ENCODE peak calls at places on chromosome 4, in eight cellular contexts. Y is HTR-8/SVneo, F is cardiac muscle cell, K is nephron progenitor cell, D is tibial artery, W is endodermal cell, A is SW 1271, G is GM12865. I is an unnamed sample.
A peak's percentile ranks its signal among the peaks of the same experiment; 100 is the strongest.

GRCh38 chr4:54333657-54334056 is 104.6 kb downstream of the PDGFRA start:
- DNase-seq in F (no peak), G (no peak), Y (no peak), A (no peak), K (no peak), W (no peak), D (no peak), I (no peak)

GRCh38 chr4:188439641-188440311 is 300.5 kb downstream of the TRIML1 start:
- DNase-seq in F (peak; percentile 41), Y (no peak), K (no peak), G (no peak), A (no peak), W (peak; percentile 46), D (no peak), I (no peak)

GRCh38 chr4:78059524-78059889 is 2.4 kb downstream of the FRAS1 start:
- DNase-seq in G (peak; percentile 57), D (peak; percentile 32), Y (peak; percentile 44), W (peak; percentile 88), K (peak; percentile 62), A (no peak), F (peak; percentile 90), I (peak; percentile 44)

GRCh38 chr4:158769175-158769831 is 477 bp downstream of the FNIP2 start:
- DNase-seq in K (peak; percentile 51), A (no peak), F (peak; percentile 33), Y (peak; percentile 30), G (peak; percentile 26), D (peak; percentile 33), W (peak; percentile 80), I (peak; percentile 55)

GRCh38 chr4:85147481-85148076 is 181.1 kb upstream of the WDFY3 start:
- DNase-seq in G (peak; percentile 67), K (peak; percentile 35), F (peak; percentile 75), D (peak; percentile 59), Y (peak; percentile 26), A (peak; percentile 8), W (peak; percentile 65), I (peak; percentile 44)

GRCh38 chr4:57865264-57865663 is 755.1 kb upstream of the IGFBP7 start:
- DNase-seq in W (no peak), G (peak; percentile 45), A (no peak), K (no peak), D (no peak), Y (no peak), F (no peak), I (no peak)

GRCh38 chr4:163332526-163333405 is at the start of gene NPY1R:
- DNase-seq in G (peak; percentile 64), F (peak; percentile 87), A (no peak), W (peak; percentile 93), K (peak; percentile 73), Y (peak; percentile 69), D (peak; percentile 81), I (peak; percentile 93)

GRCh38 chr4:119626943-119627266 is 1.7 kb downstream of the PDE5A start:
- DNase-seq in Y (no peak), W (no peak), F (no peak), K (no peak), A (no peak), G (no peak), D (peak; percentile 29), I (no peak)

GRCh38 chr4:177105526-177105925 is 204.1 kb upstream of the NEIL3 start:
- DNase-seq in A (no peak), K (no peak), W (no peak), G (no peak), D (no peak), Y (no peak), F (no peak), I (no peak)

GRCh38 chr4:2250003-2250763 is 8.3 kb upstream of the HAUS3 start:
- DNase-seq in D (peak; percentile 8), G (no peak), F (no peak), Y (no peak), A (no peak), W (no peak), K (no peak), I (no peak)

GRCh38 chr4:72430050-72430449 is 139.0 kb downstream of the ADAMTS3 start:
- DNase-seq in D (no peak), A (no peak), W (no peak), F (no peak), Y (no peak), K (no peak), G (no peak), I (no peak)

GRCh38 chr4:5812506-5813229 is 80.2 kb downstream of the CRMP1 start:
- DNase-seq in Y (peak; percentile 82), F (peak; percentile 75), G (peak; percentile 66), A (peak; percentile 26), K (peak; percentile 45), D (no peak), W (peak; percentile 74), I (peak; percentile 59)

GRCh38 chr4:43867908-43868307 is 580.7 kb downstream of the KCTD8 start:
- DNase-seq in A (no peak), K (no peak), F (no peak), D (no peak), W (no peak), Y (no peak), G (no peak), I (no peak)

GRCh38 chr4:6909970-6910339 is 329 bp downstream of the TBC1D14 start:
- DNase-seq in W (peak; percentile 74), F (peak; percentile 65), K (peak; percentile 62), D (no peak), Y (no peak), A (no peak), G (peak; percentile 53), I (peak; percentile 29)

GRCh38 chr4:168503652-168504362 is 7.0 kb downstream of the PALLD start:
- DNase-seq in G (no peak), D (no peak), K (no peak), A (no peak), W (no peak), Y (no peak), F (no peak), I (no peak)

GRCh38 chr4:4717692-4718091 is 141.8 kb upstream of the MSX1 start:
- DNase-seq in W (no peak), A (no peak), D (no peak), Y (no peak), K (no peak), F (no peak), G (no peak), I (no peak)

GRCh38 chr4:89839558-89839957 is 2.6 kb upstream of the SNCA start:
- DNase-seq in W (no peak), K (no peak), F (no peak), A (no peak), G (no peak), Y (no peak), D (no peak), I (no peak)

GRCh38 chr4:143391895-143392294 is 55.2 kb downstream of the GAB1 start:
- DNase-seq in W (no peak), Y (no peak), G (no peak), F (no peak), K (no peak), D (no peak), A (no peak), I (no peak)

GRCh38 chr4:155954118-155954503 is 445 bp upstream of the CTSO start:
- DNase-seq in K (no peak), Y (no peak), F (no peak), A (no peak), W (no peak), D (no peak), G (no peak), I (no peak)

GRCh38 chr4:98706200-98706813 is 47.9 kb upstream of the TSPAN5 start:
- DNase-seq in Y (no peak), A (no peak), W (no peak), G (no peak), F (no peak), K (no peak), D (no peak), I (no peak)

GRCh38 chr4:140659935-140660710 is 91.4 kb upstream of the UCP1 start:
- DNase-seq in Y (no peak), D (no peak), A (no peak), K (no peak), F (no peak), G (no peak), W (no peak), I (no peak)

GRCh38 chr4:48008021-48008596 is 8.4 kb downstream of the CNGA1 start:
- DNase-seq in F (peak; percentile 21), W (no peak), D (no peak), G (no peak), A (no peak), Y (no peak), K (no peak), I (no peak)

GRCh38 chr4:2537011-2537830 is 774 bp downstream of the FAM193A start:
- DNase-seq in F (peak; percentile 62), A (no peak), W (peak; percentile 78), Y (no peak), K (no peak), D (peak; percentile 26), G (peak; percentile 67), I (peak; percentile 54)

I was measured in WERI-Rb-1.